ENCODE peak calls at places on chromosome 16, in five cellular contexts. S is HepG2, W is H1, V is HCT116, I is SK-N-SH. T is an unnamed sample.

GRCh38 chr16:22685162-22685830 is 128.7 kb upstream of the HS3ST2 start:
- DNase-seq in S (no peak), W (no peak), V (no peak), I (no peak), T (no peak)

GRCh38 chr16:24275413-24275812 is 19.3 kb downstream of the CACNG3 start:
- DNase-seq in S (no peak), W (no peak), V (no peak), I (no peak), T (no peak)

GRCh38 chr16:23143391-23143790 is 5.9 kb downstream of the USP31 start:
- DNase-seq in S (no peak), W (no peak), V (no peak), I (no peak), T (no peak)

GRCh38 chr16:8173111-8173644 is 417.1 kb downstream of the TMEM114 start:
- DNase-seq in S (peak), W (peak), V (peak), I (peak), T (peak)

GRCh38 chr16:10037771-10038170 is 144.5 kb downstream of the GRIN2A start:
- DNase-seq in S (no peak), W (no peak), V (no peak), I (no peak), T (no peak)

GRCh38 chr16:70568601-70569217 is 45.1 kb downstream of the SF3B3 start:
- DNase-seq in S (no peak), W (no peak), V (no peak), I (no peak), T (no peak)

GRCh38 chr16:11280616-11281522 is at the start of gene PRM1:
- DNase-seq in S (no peak), W (no peak), V (no peak), I (no peak), T (no peak)

GRCh38 chr16:87318158-87318644 is 1.0 kb upstream of the C16orf95 start:
- DNase-seq in S (peak), W (no peak), V (no peak), I (no peak), T (no peak)

GRCh38 chr16:88285514-88285822 is 97.3 kb upstream of the ZNF469 start:
- DNase-seq in S (no peak), W (no peak), V (no peak), I (no peak), T (no peak)

GRCh38 chr16:71807905-71808592 is 585 bp downstream of the AP1G1 start:
- DNase-seq in S (no peak), W (no peak), V (no peak), I (no peak), T (no peak)

GRCh38 chr16:54545890-54546476 is 259.4 kb upstream of the IRX3 start:
- DNase-seq in S (no peak), W (no peak), V (no peak), I (no peak), T (no peak)

GRCh38 chr16:52861614-52862022 is 191.1 kb downstream of the CHD9NB start:
- DNase-seq in S (peak), W (peak), V (peak), I (peak), T (no peak)

GRCh38 chr16:57893559-57894389 is 77.2 kb downstream of the CNGB1 start:
- DNase-seq in S (peak), W (no peak), V (no peak), I (no peak), T (peak)

GRCh38 chr16:17294856-17295255 is 175.9 kb downstream of the XYLT1 start:
- DNase-seq in S (no peak), W (no peak), V (no peak), I (no peak), T (no peak)

GRCh38 chr16:3164121-3164991 is 23.6 kb upstream of the OR1F1 start:
- DNase-seq in S (no peak), W (no peak), V (no peak), I (no peak), T (no peak)

GRCh38 chr16:88649195-88649923 is 1.5 kb downstream of the CYBA start:
- DNase-seq in S (peak), W (no peak), V (no peak), I (no peak), T (no peak)

GRCh38 chr16:11400076-11400475 is 54.8 kb downstream of the RMI2 start:
- DNase-seq in S (no peak), W (no peak), V (no peak), I (peak), T (no peak)

GRCh38 chr16:73058221-73058615 is 10.3 kb upstream of the ZFHX3 start:
- DNase-seq in S (no peak), W (no peak), V (no peak), I (peak), T (no peak)

GRCh38 chr16:88992351-88993005 is 15.5 kb upstream of the CBFA2T3 start:
- DNase-seq in S (no peak), W (no peak), V (no peak), I (no peak), T (no peak)

GRCh38 chr16:3401719-3402397 is 843 bp downstream of the ZNF174 start:
- DNase-seq in S (peak), W (no peak), V (no peak), I (peak), T (no peak)

DNA sequence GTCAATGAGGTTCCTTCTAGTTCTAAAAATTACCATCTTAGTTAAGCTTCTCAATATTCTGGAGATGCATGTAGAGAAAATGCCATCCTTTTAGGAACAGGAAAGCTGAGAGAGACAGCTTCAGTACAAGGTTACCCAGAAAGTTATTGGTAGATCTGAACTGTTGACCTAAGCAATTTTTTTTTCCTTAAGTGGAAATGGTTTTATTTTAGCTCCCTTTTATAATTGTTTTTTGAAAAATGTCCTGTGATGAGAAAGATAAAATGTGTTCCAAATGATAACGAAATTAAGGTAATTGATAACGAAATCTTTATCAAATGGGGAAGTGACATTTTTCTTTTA is 8.2 kb downstream of the PSMD7 start:
- DNase-seq in S (no peak), W (no peak), V (no peak), I (no peak), T (no peak)
- TF ChIP-seq JUND in S (no peak), W (no peak), V (no peak), I (no peak), T (no peak)

GRCh38 chr16:15777533-15778203 is 79.2 kb downstream of the MYH11 start:
- DNase-seq in S (peak), W (peak), V (peak), I (peak), T (peak)
- TF ChIP-seq JUND in S (no peak), W (no peak), V (no peak), I (no peak), T (no peak)

GRCh38 chr16:49597796-49598195 is 224.2 kb downstream of the C16orf78 start:
- DNase-seq in S (no peak), W (no peak), V (no peak), I (no peak), T (no peak)
- TF ChIP-seq JUND in S (no peak), W (no peak), V (no peak), I (no peak), T (no peak)

DNA sequence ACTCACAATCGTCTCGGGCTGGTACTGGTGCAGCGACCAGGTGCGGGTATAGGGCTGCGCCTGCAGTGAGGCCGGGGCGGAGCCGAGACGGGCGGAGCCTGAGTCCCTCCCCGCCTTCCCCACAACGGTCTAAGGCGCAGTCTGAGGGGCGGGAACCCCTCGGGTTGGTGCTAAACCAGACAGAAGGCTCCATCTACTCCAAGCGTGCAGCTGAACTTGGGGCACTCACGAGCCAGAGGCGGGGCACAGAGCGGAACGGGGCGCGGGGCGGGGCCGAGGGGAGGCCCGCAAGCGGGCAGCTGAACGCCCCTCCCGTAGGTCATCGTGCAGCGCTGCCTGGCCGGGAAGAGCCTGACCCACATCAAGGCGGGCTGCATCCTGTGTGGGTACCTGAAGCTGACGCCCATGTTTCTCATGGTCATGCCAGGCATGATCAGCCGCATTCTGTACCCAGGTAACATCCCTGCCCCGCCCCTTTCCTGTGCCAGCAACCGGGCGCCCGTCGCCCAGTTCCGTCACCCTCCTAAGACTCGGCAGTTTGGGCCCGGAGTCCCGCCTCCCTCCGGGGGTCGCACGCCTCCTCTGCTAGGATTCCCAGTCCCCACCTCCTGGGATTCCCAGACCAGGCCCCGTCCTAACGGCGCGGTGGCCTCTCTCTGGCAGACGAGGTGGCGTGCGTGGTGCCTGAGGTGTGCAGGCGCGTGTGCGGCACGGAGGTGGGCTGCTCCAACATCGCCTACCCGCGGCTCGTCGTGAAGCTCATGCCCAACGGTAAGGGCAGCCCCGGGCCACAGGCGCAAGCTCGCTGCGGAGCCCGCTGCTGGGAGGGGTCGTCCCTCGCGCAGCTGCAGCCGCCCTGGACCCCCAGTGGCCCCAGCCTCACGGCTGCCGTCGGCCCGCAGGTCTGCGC is 5.1 kb downstream of the SLC5A2 start:
- DNase-seq in S (no peak), W (no peak), V (no peak), I (peak), T (no peak)
- TF ChIP-seq JUND in S (no peak), W (no peak), V (no peak), I (no peak), T (no peak)

DNA sequence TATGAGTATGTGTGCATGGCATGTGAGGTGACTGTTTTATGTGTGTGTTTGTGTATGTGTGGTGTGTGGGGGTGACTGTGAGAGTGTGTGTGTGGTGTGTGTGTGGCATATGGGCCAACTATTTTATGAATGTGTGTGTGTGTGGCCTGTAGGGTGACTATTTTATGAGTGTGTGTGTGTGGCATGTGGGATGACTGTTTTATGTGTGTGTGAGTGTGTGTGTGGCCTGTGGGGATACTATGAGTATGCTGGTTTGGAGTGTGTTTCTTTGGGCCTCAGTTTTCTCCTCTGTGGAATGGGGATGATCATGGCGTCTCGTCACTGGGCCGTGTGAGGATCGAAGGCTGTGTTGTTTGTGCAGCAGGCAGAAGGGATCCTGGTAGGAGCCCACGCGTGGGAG is 152.1 kb upstream of the PLCG2 start:
- DNase-seq in S (no peak), W (no peak), V (no peak), I (no peak), T (no peak)
- TF ChIP-seq JUND in S (no peak), W (no peak), V (no peak), I (no peak), T (no peak)

GRCh38 chr16:83831451-83831987 is 23.7 kb downstream of the HSBP1 start:
- DNase-seq in S (no peak), W (no peak), V (no peak), I (no peak), T (no peak)

GRCh38 chr16:83830091-83830768 is 22.5 kb downstream of the HSBP1 start:
- DNase-seq in S (no peak), W (no peak), V (no peak), I (no peak), T (no peak)

GRCh38 chr16:83830769-83831450 is 23.1 kb downstream of the HSBP1 start:
- DNase-seq in S (no peak), W (no peak), V (no peak), I (no peak), T (no peak)

GRCh38 chr16:83826146-83826913 is 18.6 kb downstream of the HSBP1 start:
- DNase-seq in S (peak), W (no peak), V (peak), I (peak), T (peak)
- TF ChIP-seq JUND in S (no peak), W (peak), V (no peak), I (no peak), T (no peak)

GRCh38 chr16:26816266-26816665 is 250.5 kb upstream of the C16orf82 start:
- DNase-seq in S (peak), W (no peak), V (no peak), I (no peak), T (no peak)
- TF ChIP-seq JUND in S (no peak), W (no peak), V (no peak), I (no peak), T (no peak)

DNA sequence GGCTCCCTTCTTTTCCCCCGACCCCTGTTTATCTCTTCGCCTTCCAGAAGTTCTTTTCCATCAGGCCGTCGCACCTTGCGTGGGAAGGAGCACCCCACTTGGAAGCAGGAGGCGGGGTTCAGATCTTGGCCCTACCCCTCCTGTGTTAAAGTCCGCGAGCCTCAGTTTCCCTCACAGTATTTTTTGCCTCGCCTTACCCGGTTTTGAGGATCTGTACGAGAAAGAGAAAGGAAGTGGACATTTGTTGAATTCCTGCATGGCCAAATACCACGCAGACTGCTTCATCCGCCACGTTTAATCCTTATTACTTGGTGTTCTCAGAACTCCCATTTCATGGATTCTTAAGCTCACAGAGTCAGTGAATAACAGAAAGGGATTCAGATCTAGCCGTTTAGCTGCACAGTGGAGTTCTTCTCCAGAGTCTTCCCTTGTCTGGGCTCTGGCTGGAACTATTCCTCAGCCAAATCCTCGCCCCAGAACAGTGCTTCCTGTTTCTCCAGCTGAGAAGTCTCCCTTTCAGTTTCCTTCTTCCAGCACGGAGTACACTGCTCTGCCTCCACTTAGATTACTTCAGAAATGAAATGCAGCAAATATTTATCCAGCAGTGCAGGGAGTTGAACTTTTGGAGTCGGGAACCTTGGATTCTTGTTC is 590 bp downstream of the TMEM219 start:
- DNase-seq in S (peak), W (no peak), V (no peak), I (no peak), T (no peak)
- TF ChIP-seq JUND in S (no peak), W (no peak), V (no peak), I (no peak), T (no peak)

GRCh38 chr16:66127459-66128362 is 238.8 kb upstream of the CDH5 start:
- DNase-seq in S (no peak), W (no peak), V (no peak), I (peak), T (no peak)
- TF ChIP-seq JUND in S (no peak), W (no peak), V (no peak), I (no peak), T (no peak)

GRCh38 chr16:30527635-30528178 is 1.3 kb upstream of the ZNF768 start:
- DNase-seq in S (no peak), W (no peak), V (no peak), I (no peak), T (peak)

GRCh38 chr16:30525844-30526136 is 576 bp downstream of the ZNF768 start:
- DNase-seq in S (no peak), W (no peak), V (no peak), I (no peak), T (no peak)

GRCh38 chr16:30524575-30525571 is 1.5 kb downstream of the ZNF768 start:
- DNase-seq in S (no peak), W (no peak), V (no peak), I (peak), T (no peak)

GRCh38 chr16:30526823-30527634 is 663 bp upstream of the ZNF768 start:
- DNase-seq in S (peak), W (peak), V (peak), I (peak), T (peak)

DNA sequence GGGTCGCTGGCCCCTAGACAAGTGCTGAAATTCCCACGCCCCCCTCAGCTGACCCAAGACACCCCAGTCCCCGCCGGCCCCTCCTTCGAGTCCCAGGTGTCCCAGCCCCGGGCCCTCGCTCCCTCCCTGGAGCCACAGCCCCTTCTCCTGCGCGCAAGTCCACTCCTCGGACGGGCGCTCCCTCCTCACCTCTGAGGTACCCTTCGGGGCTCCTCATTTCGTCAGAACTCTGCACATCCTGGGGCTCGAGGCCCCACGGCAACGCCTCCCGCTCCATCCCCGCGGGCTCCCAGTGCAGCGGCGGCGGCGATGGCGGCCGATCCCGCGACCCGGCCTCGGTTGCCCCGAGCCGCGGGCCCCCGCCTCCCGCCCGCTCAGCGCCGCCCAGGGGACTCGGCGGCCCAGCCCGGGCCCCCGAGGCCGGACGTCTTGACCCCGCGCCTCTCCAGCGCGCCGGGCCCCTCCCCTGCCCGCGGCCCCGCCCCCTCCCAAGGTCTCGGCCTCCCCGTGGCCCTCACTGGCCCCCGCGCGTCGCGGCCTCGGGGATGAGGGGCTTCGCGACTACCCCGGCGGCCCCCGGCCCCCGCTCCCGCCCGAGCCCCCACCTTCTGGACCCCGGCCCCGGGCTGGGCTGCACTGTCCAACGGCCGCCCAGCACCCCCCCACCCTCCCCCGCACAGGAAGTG is at the start of gene ZNF768:
- DNase-seq in S (peak), W (no peak), V (no peak), I (peak), T (peak)
- TF ChIP-seq JUND in S (no peak), W (no peak), V (no peak), I (no peak), T (no peak)